ENCODE peak calls at places on chromosomes 1 and 21, in four cellular contexts. G is AG08396; B is activated gamma-delta T cell treated with Interleukin-2 at 50 U/mL for 16 hours; C is stimulated activated CD4-positive, alpha-beta T cell treated with anti-CD3 and anti-CD28 coated beads, Interleukin-4, amount 100 ng/mL, for 1 hour. T is an unnamed sample.

GRCh38 chr1:98253145-98253544 is 332.3 kb upstream of the DPYD start:
- DNase-seq in B (no peak), C (no peak), G (no peak), T (no peak)

GRCh38 chr1:24168246-24168645 is 18.8 kb downstream of the IFNLR1 start:
- DNase-seq in B (no peak), C (no peak), G (no peak), T (no peak)

GRCh38 chr1:161068306-161069200 is 1.1 kb downstream of the ARHGAP30 start:
- DNase-seq in B (peak), G (no peak), C (peak), T (peak)

GRCh38 chr1:25563330-25564215 is 20.2 kb downstream of the LDLRAP1 start:
- DNase-seq in C (peak), B (no peak), G (no peak), T (no peak)

GRCh38 chr1:44652445-44653106 is 21.7 kb downstream of the TMEM53 start:
- DNase-seq in C (peak), G (peak), B (peak), T (peak)

GRCh38 chr1:179447489-179447888 is 81.7 kb downstream of the AXDND1 start:
- DNase-seq in G (peak), C (no peak), B (no peak), T (no peak)

GRCh38 chr1:220207406-220207805 is 64.8 kb downstream of the RAB3GAP2 start:
- DNase-seq in G (no peak), C (no peak), B (no peak), T (no peak)

GRCh38 chr1:12475158-12475934 is 142.7 kb downstream of the DHRS3 start:
- DNase-seq in B (no peak), C (no peak), G (no peak), T (no peak)

GRCh38 chr1:83998599-83999315 is at the start of gene TTLL7:
- DNase-seq in C (peak), G (peak), B (peak), T (peak)

GRCh38 chr21:45401916-45402900 is 2.8 kb upstream of the COL18A1 start:
- DNase-seq in B (no peak), G (no peak), C (no peak), T (no peak)

GRCh38 chr1:223323491-223324484 is 40.2 kb downstream of the SUSD4 start:
- DNase-seq in B (no peak), G (no peak), C (no peak), T (no peak)

GRCh38 chr1:175600721-175601440 is 142.5 kb downstream of the TNR start:
- DNase-seq in B (no peak), C (no peak), G (no peak), T (no peak)

GRCh38 chr1:41618066-41618825 is 133.8 kb upstream of the EDN2 start:
- DNase-seq in B (no peak), G (no peak), C (no peak), T (no peak)

GRCh38 chr1:115457295-115457694 is 119.2 kb upstream of the NGF start:
- DNase-seq in B (no peak), C (no peak), G (no peak), T (no peak)

GRCh38 chr1:151934048-151934493 is 24.8 kb upstream of the THEM4 start:
- DNase-seq in C (peak), B (peak), G (peak), T (no peak)

GRCh38 chr1:238960071-238960470 is 426.3 kb upstream of the CHRM3 start:
- DNase-seq in G (no peak), C (no peak), B (no peak), T (no peak)

GRCh38 chr1:64920936-64921589 is 45.3 kb downstream of the JAK1 start:
- DNase-seq in C (no peak), G (no peak), B (no peak), T (no peak)

GRCh38 chr1:44698138-44698537 is 23.6 kb downstream of the ARMH1 start:
- DNase-seq in B (no peak), C (no peak), G (no peak), T (no peak)

GRCh38 chr21:46461909-46462308 is 3.2 kb downstream of the DIP2A start:
- DNase-seq in B (no peak), G (no peak), C (no peak), T (no peak)

GRCh38 chr1:64038119-64038518 is 165.3 kb upstream of the UBE2U start:
- DNase-seq in C (no peak), G (no peak), B (no peak), T (no peak)

GRCh38 chr21:26964379-26964778 is 2.5 kb downstream of the ADAMTS5 start:
- DNase-seq in C (no peak), G (peak), B (no peak), T (no peak)

GRCh38 chr21:43716376-43717165 is 2.4 kb upstream of the PDXK start:
- DNase-seq in B (no peak), G (no peak), C (no peak), T (no peak)

GRCh38 chr1:244640917-244641316 is 12.0 kb upstream of the DESI2 start:
- DNase-seq in G (no peak), B (no peak), C (no peak), T (no peak)

GRCh38 chr21:16072692-16073091 is 342.9 kb downstream of the USP25 start:
- DNase-seq in C (no peak), B (no peak), G (no peak), T (no peak)

GRCh38 chr1:235079443-235079967 is 49.1 kb downstream of the TOMM20 start:
- DNase-seq in C (peak), B (no peak), G (no peak), T (no peak)

GRCh38 chr1:6168947-6169586 is 11.1 kb downstream of the CHD5 start:
- DNase-seq in C (no peak), G (no peak), B (no peak), T (no peak)

GRCh38 chr1:85203573-85204169 is 2.9 kb upstream of the SYDE2 start:
- DNase-seq in G (peak), B (no peak), C (no peak), T (no peak)

GRCh38 chr1:202964755-202965440 is 2.2 kb downstream of the CYB5R1 start:
- DNase-seq in C (no peak), G (no peak), B (no peak), T (no peak)

GRCh38 chr1:19476440-19477190 is 8.7 kb downstream of the CAPZB start:
- DNase-seq in B (peak), C (no peak), G (peak), T (peak)

GRCh38 chr1:22975694-22976093 is 3.0 kb upstream of the LACTBL1 start:
- DNase-seq in B (no peak), G (no peak), C (no peak), T (no peak)

T was measured in activated T-cell treated with anti-CD3 and anti-CD28 coated beads, Interleukin-2, amount 50 U/mL, for 1 hour.